ENCODE peak calls at places on chromosomes 6 and 20, in four cellular contexts. J, P, A and W are unnamed samples.

GRCh38 chr20:3353646-3354045 is 53.8 kb downstream of the DNAAF9 start:
- DNase-seq in P (no peak), J (no peak), A (no peak), W (no peak)

GRCh38 chr6:71886184-71887005 is at the start of gene RIMS1:
- DNase-seq in J (peak; percentile 45), P (peak; percentile 33), A (no peak), W (peak; percentile 91)

GRCh38 chr6:151806757-151807512 is 547 bp upstream of the ESR1 start:
- DNase-seq in P (no peak), A (no peak), J (no peak), W (no peak)

GRCh38 chr6:107550906-107551305 is 61.0 kb downstream of the SOBP start:
- DNase-seq in A (no peak), J (no peak), P (no peak), W (no peak)

GRCh38 chr6:151539506-151540268 is 45.9 kb downstream of the CCDC170 start:
- DNase-seq in A (no peak), J (no peak), P (no peak), W (no peak)

GRCh38 chr6:159761135-159761872 is 541 bp upstream of the ACAT2 start:
- DNase-seq in J (no peak), A (no peak), P (peak; percentile 53), W (peak; percentile 83)

GRCh38 chr6:37182736-37183590 is 13.0 kb downstream of the PIM1 start:
- DNase-seq in A (peak; percentile 72), P (no peak), J (no peak), W (no peak)

GRCh38 chr6:14278000-14278399 is 160.4 kb downstream of the CD83 start:
- DNase-seq in J (no peak), P (no peak), A (no peak), W (no peak)

GRCh38 chr6:101422811-101423210 is 29.3 kb downstream of the GRIK2 start:
- DNase-seq in P (no peak), J (no peak), A (no peak), W (no peak)

GRCh38 chr6:170243791-170244291 is 47.0 kb downstream of the DLL1 start:
- DNase-seq in J (peak; percentile 29), P (peak; percentile 42), A (no peak), W (no peak)